ENCODE peak calls at places on chromosome 17, in four cellular contexts. M is testis, A is nephron progenitor cell, L is AG04449. P is an unnamed sample.
A peak's percentile ranks its signal among the peaks of the same experiment; 100 is the strongest.

GRCh38 chr17:39014044-39014794 is 47.0 kb upstream of the FBXO47 start:
- DNase-seq in M (no peak), L (no peak), A (no peak), P (no peak)

GRCh38 chr17:27751622-27752490 is 48.5 kb downstream of the NOS2 start:
- DNase-seq in L (no peak), M (no peak), A (no peak), P (no peak)

GRCh38 chr17:39563476-39563875 is 44.2 kb downstream of the NEUROD2 start:
- DNase-seq in M (peak; percentile 17), A (peak; percentile 36), L (no peak), P (no peak)

GRCh38 chr17:55607736-55608341 is 96.6 kb upstream of the SMIM36 start:
- DNase-seq in L (no peak), A (no peak), M (peak; percentile 85), P (no peak)

GRCh38 chr17:32933881-32934280 is 5.9 kb downstream of the TMEM98 start:
- DNase-seq in L (no peak), A (no peak), M (no peak), P (no peak)

GRCh38 chr17:64223931-64224657 is 39.0 kb downstream of the TEX2 start:
- DNase-seq in L (no peak), A (no peak), M (no peak), P (no peak)

GRCh38 chr17:17298108-17298507 is 5.1 kb upstream of the NT5M start:
- DNase-seq in A (no peak), M (no peak), L (no peak), P (no peak)

GRCh38 chr17:76529643-76530488 is 7.6 kb downstream of the CYGB start:
- DNase-seq in L (no peak), A (peak; percentile 54), M (peak; percentile 82), P (no peak)

GRCh38 chr17:40068917-40069750 is 6.4 kb downstream of the THRA start:
- DNase-seq in L (peak; percentile 36), A (no peak), M (peak; percentile 96), P (peak; percentile 96)

GRCh38 chr17:81909966-81910839 is 996 bp downstream of the PCYT2 start:
- DNase-seq in M (no peak), L (no peak), A (peak; percentile 55), P (no peak)

GRCh38 chr17:45584092-45585036 is 93.8 kb upstream of the PLEKHM1 start:
- DNase-seq in M (peak; percentile 52), A (peak; percentile 70), L (no peak), P (peak; percentile 94)

GRCh38 chr17:44159519-44160210 is 10.8 kb upstream of the ASB16 start:
- DNase-seq in L (no peak), M (no peak), A (no peak), P (no peak)

GRCh38 chr17:44152875-44153274 is 11.1 kb downstream of the HROB start:
- DNase-seq in L (no peak), A (no peak), M (no peak), P (no peak)

GRCh38 chr17:44149750-44150329 is 8.1 kb downstream of the HROB start:
- DNase-seq in M (no peak), A (no peak), L (no peak), P (no peak)

GRCh38 chr17:44155488-44155887 is 13.8 kb downstream of the HROB start:
- DNase-seq in A (no peak), M (no peak), L (no peak), P (no peak)
- TF ChIP-seq CTCF in A (no peak), M (no peak), L (no peak), P (no peak)

DNA sequence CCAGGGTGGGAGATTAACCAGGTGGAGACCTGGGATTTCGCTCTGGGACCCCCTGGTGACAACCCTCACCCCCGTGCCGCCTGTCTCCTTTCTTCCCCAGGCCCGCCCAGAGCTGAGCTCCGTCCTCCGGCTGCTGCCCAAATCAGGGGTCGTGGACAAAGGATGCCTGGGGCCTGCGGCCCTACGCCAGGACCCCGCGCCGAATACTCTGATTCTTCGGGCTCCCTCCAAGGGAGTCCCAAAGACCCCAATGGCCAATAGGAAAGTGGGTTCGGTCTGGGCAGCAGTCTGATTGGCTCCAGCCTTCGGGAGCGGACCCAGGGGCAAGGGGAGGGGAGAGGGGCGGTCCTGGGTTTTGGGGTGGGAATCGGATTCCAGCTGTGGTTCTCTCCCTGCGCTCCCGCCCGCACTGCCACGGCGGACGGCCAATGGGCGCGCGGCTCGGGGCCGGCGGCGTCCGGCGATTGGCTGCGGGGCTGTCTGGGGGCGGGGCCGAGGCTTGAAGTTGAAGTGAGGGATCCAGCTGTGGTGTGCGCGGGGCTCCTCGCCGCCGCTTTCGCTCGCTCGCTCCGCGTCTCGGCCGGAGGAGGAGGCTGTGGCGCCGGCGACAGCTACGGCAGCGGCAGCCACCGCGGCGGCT is at the start of gene CACNA1G:
- DNase-seq in A (peak; percentile 98), M (peak; percentile 91), L (no peak), P (no peak)
- TF ChIP-seq CTCF in A (no peak), M (no peak), L (no peak), P (peak; percentile 10)

DNA sequence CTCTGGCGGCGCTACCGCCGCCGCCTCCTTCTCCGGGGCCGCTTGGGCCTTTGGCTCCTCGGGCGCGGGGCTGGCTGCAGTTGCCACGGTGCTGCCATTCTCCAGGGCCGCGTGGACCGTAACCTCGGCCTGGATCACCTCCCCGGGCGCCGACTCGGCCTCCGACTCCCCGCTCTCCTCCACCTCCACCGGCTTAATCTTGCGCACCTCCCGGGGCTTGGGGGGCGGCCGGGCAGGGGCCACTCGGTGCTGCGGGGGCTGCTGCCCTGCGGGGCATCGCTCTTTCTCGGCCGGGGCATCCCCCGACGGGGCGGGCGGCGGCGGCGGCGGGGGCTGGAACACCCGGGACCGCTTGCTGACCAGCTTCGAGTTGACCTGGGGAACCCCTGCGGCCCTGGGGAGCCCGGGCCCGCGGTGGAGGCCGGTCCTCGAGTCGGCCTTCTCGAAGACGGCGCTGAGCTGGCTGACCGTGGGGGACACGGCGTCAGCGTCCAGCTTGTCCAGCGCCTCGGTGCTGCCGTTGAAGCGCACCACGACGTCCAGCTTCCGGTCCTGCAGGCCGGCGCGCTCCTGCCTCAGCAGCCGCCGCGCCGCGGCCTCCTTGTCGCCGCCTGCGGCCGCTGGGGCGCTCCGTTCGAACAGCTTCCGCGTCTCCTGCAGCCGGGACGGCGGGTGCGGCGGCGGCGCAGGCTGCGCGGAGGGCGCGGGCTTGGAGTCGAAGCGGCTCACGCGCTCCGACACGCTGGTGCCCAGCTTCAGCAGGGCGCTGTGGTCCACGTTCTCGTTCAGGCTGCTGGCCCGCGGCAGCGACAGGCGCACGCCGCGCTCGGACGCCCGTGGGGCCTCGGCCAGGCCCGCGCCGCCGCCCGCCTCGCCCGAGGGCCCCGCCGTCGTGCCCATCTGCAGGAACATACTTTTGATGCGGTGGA is 788 bp downstream of the PPP1R9B start:
- DNase-seq in M (no peak), L (no peak), A (peak; percentile 72), P (peak; percentile 90)
- TF ChIP-seq CTCF in M (no peak), L (no peak), A (no peak), P (peak; percentile 31)

GRCh38 chr17:30211371-30211770 is 24.1 kb downstream of the SLC6A4 start:
- DNase-seq in L (no peak), M (no peak), A (no peak), P (no peak)
- TF ChIP-seq CTCF in L (no peak), M (no peak), A (no peak), P (no peak)

DNA sequence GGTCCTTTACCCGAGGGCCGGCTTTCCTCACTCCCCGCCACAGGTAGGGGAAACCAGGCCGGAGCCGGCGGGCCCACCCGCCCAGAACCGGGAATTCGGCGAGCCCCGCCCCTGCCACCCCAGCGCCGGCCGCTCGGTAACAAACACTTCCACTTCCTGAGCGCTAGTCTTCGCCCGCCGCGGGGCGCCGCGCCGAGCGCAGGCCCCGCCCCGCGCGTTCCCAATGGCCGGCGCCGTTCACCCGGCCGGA is 224 bp upstream of the NHERF1 start:
- DNase-seq in M (no peak), A (no peak), L (no peak), P (no peak)
- TF ChIP-seq CTCF in M (no peak), A (no peak), L (no peak), P (no peak)

DNA sequence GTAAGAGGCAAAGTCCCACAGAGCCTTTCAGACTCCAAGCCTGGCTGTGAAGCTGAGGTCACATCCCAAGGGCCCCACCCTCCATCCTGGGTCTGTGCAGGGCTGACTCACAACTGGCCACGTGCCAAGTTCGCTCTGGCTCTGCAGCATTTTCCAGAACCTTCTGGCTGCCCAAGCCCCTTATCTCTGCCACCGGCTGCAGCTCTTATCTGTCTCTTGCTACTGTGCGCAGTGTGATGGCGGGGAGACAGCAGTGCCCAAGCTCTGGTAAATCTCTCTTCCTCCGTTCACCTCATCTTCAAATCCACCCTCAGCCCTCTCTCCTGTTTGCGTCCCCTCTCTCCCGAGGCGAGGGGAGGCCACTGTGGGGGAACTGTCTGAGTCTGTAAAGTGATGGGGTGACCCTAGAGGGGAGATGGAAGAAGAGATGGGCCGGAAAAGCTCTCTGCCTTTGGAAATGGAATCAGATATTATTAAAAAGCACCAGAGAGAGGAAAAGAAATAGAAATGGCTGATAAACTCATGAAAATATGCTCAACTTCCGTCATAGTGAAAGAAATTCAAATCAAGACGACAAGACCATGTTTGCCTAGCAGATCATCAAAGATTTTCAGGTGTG is 162.7 kb upstream of the CDC42EP4 start:
- DNase-seq in A (no peak), M (peak; percentile 92), L (no peak), P (no peak)
- TF ChIP-seq CTCF in A (no peak), M (no peak), L (no peak), P (no peak)

GRCh38 chr17:49496183-49496865 is 1.2 kb downstream of the NGFR start:
- DNase-seq in L (no peak), M (peak; percentile 89), A (peak; percentile 96), P (no peak)
- TF ChIP-seq CTCF in L (peak; percentile 80), M (peak; percentile 82), A (peak; percentile 71), P (peak; percentile 94)